ENCODE peak calls at places on chromosomes 7 and 10, in ten cellular contexts. One of them, this sample, is unnamed.

GRCh38 chr7:70477051-70478010 is 654.6 kb upstream of the GALNT17 start:
- DNase-seq in IMR-90: no peak
- DNase-seq in stimulated activated CD8-positive, alpha-beta memory T cell treated with anti-CD3 and anti-CD28 coated beads, Interleukin-15, amount 100 ng/mL, for 24 hours: no peak
- DNase-seq in iris pigment epithelial cell: peak; percentile 6
- DNase-seq in EL: no peak
- DNase-seq in B cell: no peak
- DNase-seq in activated T-cell treated with anti-CD3 and anti-CD28 coated beads, Interleukin-2, amount 50 U/mL, for 1 hour: no peak
- DNase-seq in hepatocyte: peak; percentile 18
- DNase-seq in central memory CD4-positive, alpha-beta T cell: no peak
- DNase-seq in activated T-helper 1 cell treated with Interleukin-2 at 50 U/mL for 16 hours: no peak
- DNase-seq in this sample: peak; percentile 82

GRCh38 chr10:13613519-13613918 is 26.8 kb downstream of the PRPF18 start:
- DNase-seq in central memory CD4-positive, alpha-beta T cell: no peak
- DNase-seq in stimulated activated CD8-positive, alpha-beta memory T cell treated with anti-CD3 and anti-CD28 coated beads, Interleukin-15, amount 100 ng/mL, for 24 hours: no peak
- DNase-seq in iris pigment epithelial cell: peak; percentile 55
- DNase-seq in activated T-helper 1 cell treated with Interleukin-2 at 50 U/mL for 16 hours: no peak
- DNase-seq in hepatocyte: peak; percentile 43
- DNase-seq in EL: peak; percentile 60
- DNase-seq in activated T-cell treated with anti-CD3 and anti-CD28 coated beads, Interleukin-2, amount 50 U/mL, for 1 hour: no peak
- DNase-seq in B cell: no peak
- DNase-seq in IMR-90: peak; percentile 68
- DNase-seq in this sample: peak; percentile 40

GRCh38 chr7:98418636-98419315 is 17.9 kb upstream of the BAIAP2L1 start:
- DNase-seq in activated T-helper 1 cell treated with Interleukin-2 at 50 U/mL for 16 hours: no peak
- DNase-seq in central memory CD4-positive, alpha-beta T cell: no peak
- DNase-seq in hepatocyte: peak; percentile 95
- DNase-seq in stimulated activated CD8-positive, alpha-beta memory T cell treated with anti-CD3 and anti-CD28 coated beads, Interleukin-15, amount 100 ng/mL, for 24 hours: no peak
- DNase-seq in B cell: no peak
- DNase-seq in activated T-cell treated with anti-CD3 and anti-CD28 coated beads, Interleukin-2, amount 50 U/mL, for 1 hour: no peak
- DNase-seq in iris pigment epithelial cell: peak; percentile 99
- DNase-seq in EL: peak; percentile 97
- DNase-seq in IMR-90: peak; percentile 98
- DNase-seq in this sample: peak; percentile 92

GRCh38 chr7:142813262-142813661 is 41.6 kb upstream of the EPHB6 start:
- DNase-seq in hepatocyte: peak; percentile 78
- DNase-seq in EL: peak; percentile 81
- DNase-seq in activated T-helper 1 cell treated with Interleukin-2 at 50 U/mL for 16 hours: no peak
- DNase-seq in IMR-90: peak; percentile 46
- DNase-seq in central memory CD4-positive, alpha-beta T cell: no peak
- DNase-seq in iris pigment epithelial cell: peak; percentile 82
- DNase-seq in B cell: no peak
- DNase-seq in stimulated activated CD8-positive, alpha-beta memory T cell treated with anti-CD3 and anti-CD28 coated beads, Interleukin-15, amount 100 ng/mL, for 24 hours: no peak
- DNase-seq in activated T-cell treated with anti-CD3 and anti-CD28 coated beads, Interleukin-2, amount 50 U/mL, for 1 hour: peak; percentile 36
- DNase-seq in this sample: peak; percentile 22

GRCh38 chr10:14670551-14671240 is 104.0 kb downstream of the FAM107B start:
- DNase-seq in central memory CD4-positive, alpha-beta T cell: no peak
- DNase-seq in iris pigment epithelial cell: peak; percentile 33
- DNase-seq in activated T-cell treated with anti-CD3 and anti-CD28 coated beads, Interleukin-2, amount 50 U/mL, for 1 hour: no peak
- DNase-seq in B cell: no peak
- DNase-seq in activated T-helper 1 cell treated with Interleukin-2 at 50 U/mL for 16 hours: no peak
- DNase-seq in EL: peak; percentile 45
- DNase-seq in hepatocyte: peak; percentile 58
- DNase-seq in IMR-90: peak; percentile 82
- DNase-seq in stimulated activated CD8-positive, alpha-beta memory T cell treated with anti-CD3 and anti-CD28 coated beads, Interleukin-15, amount 100 ng/mL, for 24 hours: no peak
- DNase-seq in this sample: no peak

GRCh38 chr7:101435461-101436225 is 73.0 kb downstream of the COL26A1 start:
- DNase-seq in iris pigment epithelial cell: no peak
- DNase-seq in activated T-helper 1 cell treated with Interleukin-2 at 50 U/mL for 16 hours: no peak
- DNase-seq in central memory CD4-positive, alpha-beta T cell: no peak
- DNase-seq in EL: no peak
- DNase-seq in IMR-90: no peak
- DNase-seq in hepatocyte: peak; percentile 33
- DNase-seq in B cell: no peak
- DNase-seq in activated T-cell treated with anti-CD3 and anti-CD28 coated beads, Interleukin-2, amount 50 U/mL, for 1 hour: no peak
- DNase-seq in stimulated activated CD8-positive, alpha-beta memory T cell treated with anti-CD3 and anti-CD28 coated beads, Interleukin-15, amount 100 ng/mL, for 24 hours: no peak
- DNase-seq in this sample: no peak

GRCh38 chr7:42868456-42868855 is 43.4 kb downstream of the C7orf25 start:
- DNase-seq in stimulated activated CD8-positive, alpha-beta memory T cell treated with anti-CD3 and anti-CD28 coated beads, Interleukin-15, amount 100 ng/mL, for 24 hours: no peak
- DNase-seq in activated T-cell treated with anti-CD3 and anti-CD28 coated beads, Interleukin-2, amount 50 U/mL, for 1 hour: no peak
- DNase-seq in B cell: no peak
- DNase-seq in central memory CD4-positive, alpha-beta T cell: no peak
- DNase-seq in IMR-90: no peak
- DNase-seq in iris pigment epithelial cell: no peak
- DNase-seq in EL: no peak
- DNase-seq in hepatocyte: no peak
- DNase-seq in activated T-helper 1 cell treated with Interleukin-2 at 50 U/mL for 16 hours: no peak
- DNase-seq in this sample: no peak

GRCh38 chr10:61814160-61814559 is 87.3 kb upstream of the ARID5B start:
- DNase-seq in iris pigment epithelial cell: no peak
- DNase-seq in activated T-helper 1 cell treated with Interleukin-2 at 50 U/mL for 16 hours: no peak
- DNase-seq in central memory CD4-positive, alpha-beta T cell: no peak
- DNase-seq in B cell: no peak
- DNase-seq in hepatocyte: no peak
- DNase-seq in EL: no peak
- DNase-seq in stimulated activated CD8-positive, alpha-beta memory T cell treated with anti-CD3 and anti-CD28 coated beads, Interleukin-15, amount 100 ng/mL, for 24 hours: no peak
- DNase-seq in activated T-cell treated with anti-CD3 and anti-CD28 coated beads, Interleukin-2, amount 50 U/mL, for 1 hour: no peak
- DNase-seq in IMR-90: no peak
- DNase-seq in this sample: no peak

GRCh38 chr10:117221156-117221711 is 19.7 kb upstream of the SLC18A2 start:
- DNase-seq in stimulated activated CD8-positive, alpha-beta memory T cell treated with anti-CD3 and anti-CD28 coated beads, Interleukin-15, amount 100 ng/mL, for 24 hours: no peak
- DNase-seq in IMR-90: peak; percentile 1
- DNase-seq in B cell: no peak
- DNase-seq in hepatocyte: peak; percentile 70
- DNase-seq in activated T-helper 1 cell treated with Interleukin-2 at 50 U/mL for 16 hours: no peak
- DNase-seq in EL: peak; percentile 8
- DNase-seq in central memory CD4-positive, alpha-beta T cell: no peak
- DNase-seq in iris pigment epithelial cell: no peak
- DNase-seq in activated T-cell treated with anti-CD3 and anti-CD28 coated beads, Interleukin-2, amount 50 U/mL, for 1 hour: no peak
- DNase-seq in this sample: peak; percentile 33

GRCh38 chr10:46528675-46529615 is 27.5 kb downstream of the GPRIN2 start:
- DNase-seq in central memory CD4-positive, alpha-beta T cell: no peak
- DNase-seq in activated T-cell treated with anti-CD3 and anti-CD28 coated beads, Interleukin-2, amount 50 U/mL, for 1 hour: peak; percentile 14
- DNase-seq in stimulated activated CD8-positive, alpha-beta memory T cell treated with anti-CD3 and anti-CD28 coated beads, Interleukin-15, amount 100 ng/mL, for 24 hours: no peak
- DNase-seq in hepatocyte: no peak
- DNase-seq in B cell: no peak
- DNase-seq in activated T-helper 1 cell treated with Interleukin-2 at 50 U/mL for 16 hours: no peak
- DNase-seq in IMR-90: no peak
- DNase-seq in EL: no peak
- DNase-seq in iris pigment epithelial cell: no peak
- DNase-seq in this sample: no peak

GRCh38 chr7:52794621-52795020 is 240.8 kb upstream of the POM121L12 start:
- DNase-seq in hepatocyte: no peak
- DNase-seq in central memory CD4-positive, alpha-beta T cell: no peak
- DNase-seq in stimulated activated CD8-positive, alpha-beta memory T cell treated with anti-CD3 and anti-CD28 coated beads, Interleukin-15, amount 100 ng/mL, for 24 hours: no peak
- DNase-seq in activated T-helper 1 cell treated with Interleukin-2 at 50 U/mL for 16 hours: no peak
- DNase-seq in iris pigment epithelial cell: no peak
- DNase-seq in EL: no peak
- DNase-seq in activated T-cell treated with anti-CD3 and anti-CD28 coated beads, Interleukin-2, amount 50 U/mL, for 1 hour: no peak
- DNase-seq in IMR-90: no peak
- DNase-seq in B cell: no peak
- DNase-seq in this sample: no peak

GRCh38 chr7:155418304-155418703 is 39.6 kb upstream of the EN2 start:
- DNase-seq in B cell: no peak
- DNase-seq in iris pigment epithelial cell: no peak
- DNase-seq in activated T-helper 1 cell treated with Interleukin-2 at 50 U/mL for 16 hours: no peak
- DNase-seq in IMR-90: no peak
- DNase-seq in central memory CD4-positive, alpha-beta T cell: no peak
- DNase-seq in hepatocyte: no peak
- DNase-seq in stimulated activated CD8-positive, alpha-beta memory T cell treated with anti-CD3 and anti-CD28 coated beads, Interleukin-15, amount 100 ng/mL, for 24 hours: no peak
- DNase-seq in EL: no peak
- DNase-seq in activated T-cell treated with anti-CD3 and anti-CD28 coated beads, Interleukin-2, amount 50 U/mL, for 1 hour: no peak
- DNase-seq in this sample: no peak

GRCh38 chr10:69387500-69387899 is 29.2 kb downstream of the TACR2 start:
- DNase-seq in stimulated activated CD8-positive, alpha-beta memory T cell treated with anti-CD3 and anti-CD28 coated beads, Interleukin-15, amount 100 ng/mL, for 24 hours: no peak
- DNase-seq in hepatocyte: no peak
- DNase-seq in IMR-90: no peak
- DNase-seq in activated T-cell treated with anti-CD3 and anti-CD28 coated beads, Interleukin-2, amount 50 U/mL, for 1 hour: no peak
- DNase-seq in iris pigment epithelial cell: no peak
- DNase-seq in activated T-helper 1 cell treated with Interleukin-2 at 50 U/mL for 16 hours: no peak
- DNase-seq in central memory CD4-positive, alpha-beta T cell: no peak
- DNase-seq in B cell: no peak
- DNase-seq in EL: no peak
- DNase-seq in this sample: no peak

GRCh38 chr10:36393800-36394199 is 731.6 kb upstream of the ANKRD30A start:
- DNase-seq in central memory CD4-positive, alpha-beta T cell: no peak
- DNase-seq in activated T-cell treated with anti-CD3 and anti-CD28 coated beads, Interleukin-2, amount 50 U/mL, for 1 hour: no peak
- DNase-seq in EL: no peak
- DNase-seq in IMR-90: no peak
- DNase-seq in B cell: no peak
- DNase-seq in stimulated activated CD8-positive, alpha-beta memory T cell treated with anti-CD3 and anti-CD28 coated beads, Interleukin-15, amount 100 ng/mL, for 24 hours: no peak
- DNase-seq in hepatocyte: no peak
- DNase-seq in iris pigment epithelial cell: peak; percentile 60
- DNase-seq in activated T-helper 1 cell treated with Interleukin-2 at 50 U/mL for 16 hours: no peak
- DNase-seq in this sample: no peak

GRCh38 chr7:29229946-29230345 is 35.4 kb downstream of the CHN2 start:
- DNase-seq in EL: no peak
- DNase-seq in activated T-helper 1 cell treated with Interleukin-2 at 50 U/mL for 16 hours: no peak
- DNase-seq in iris pigment epithelial cell: no peak
- DNase-seq in hepatocyte: no peak
- DNase-seq in IMR-90: no peak
- DNase-seq in activated T-cell treated with anti-CD3 and anti-CD28 coated beads, Interleukin-2, amount 50 U/mL, for 1 hour: no peak
- DNase-seq in central memory CD4-positive, alpha-beta T cell: no peak
- DNase-seq in stimulated activated CD8-positive, alpha-beta memory T cell treated with anti-CD3 and anti-CD28 coated beads, Interleukin-15, amount 100 ng/mL, for 24 hours: no peak
- DNase-seq in B cell: no peak
- DNase-seq in this sample: no peak

GRCh38 chr10:79384773-79385391 is 37.6 kb downstream of the PPIF start:
- DNase-seq in central memory CD4-positive, alpha-beta T cell: no peak
- DNase-seq in stimulated activated CD8-positive, alpha-beta memory T cell treated with anti-CD3 and anti-CD28 coated beads, Interleukin-15, amount 100 ng/mL, for 24 hours: no peak
- DNase-seq in activated T-helper 1 cell treated with Interleukin-2 at 50 U/mL for 16 hours: no peak
- DNase-seq in iris pigment epithelial cell: no peak
- DNase-seq in activated T-cell treated with anti-CD3 and anti-CD28 coated beads, Interleukin-2, amount 50 U/mL, for 1 hour: no peak
- DNase-seq in B cell: no peak
- DNase-seq in EL: no peak
- DNase-seq in IMR-90: no peak
- DNase-seq in hepatocyte: no peak
- DNase-seq in this sample: no peak

GRCh38 chr10:37619336-37619735 is 238.1 kb downstream of the ZNF248 start:
- DNase-seq in iris pigment epithelial cell: no peak
- DNase-seq in hepatocyte: no peak
- DNase-seq in B cell: no peak
- DNase-seq in activated T-helper 1 cell treated with Interleukin-2 at 50 U/mL for 16 hours: no peak
- DNase-seq in activated T-cell treated with anti-CD3 and anti-CD28 coated beads, Interleukin-2, amount 50 U/mL, for 1 hour: no peak
- DNase-seq in stimulated activated CD8-positive, alpha-beta memory T cell treated with anti-CD3 and anti-CD28 coated beads, Interleukin-15, amount 100 ng/mL, for 24 hours: no peak
- DNase-seq in EL: no peak
- DNase-seq in central memory CD4-positive, alpha-beta T cell: no peak
- DNase-seq in IMR-90: no peak
- DNase-seq in this sample: no peak

GRCh38 chr10:78401882-78402367 is 368.3 kb downstream of the RPS24 start:
- DNase-seq in IMR-90: no peak
- DNase-seq in EL: no peak
- DNase-seq in activated T-helper 1 cell treated with Interleukin-2 at 50 U/mL for 16 hours: no peak
- DNase-seq in stimulated activated CD8-positive, alpha-beta memory T cell treated with anti-CD3 and anti-CD28 coated beads, Interleukin-15, amount 100 ng/mL, for 24 hours: no peak
- DNase-seq in central memory CD4-positive, alpha-beta T cell: no peak
- DNase-seq in iris pigment epithelial cell: no peak
- DNase-seq in B cell: no peak
- DNase-seq in activated T-cell treated with anti-CD3 and anti-CD28 coated beads, Interleukin-2, amount 50 U/mL, for 1 hour: no peak
- DNase-seq in hepatocyte: peak; percentile 45
- DNase-seq in this sample: no peak

GRCh38 chr10:44307691-44308090 is 77.2 kb downstream of the CXCL12 start:
- DNase-seq in IMR-90: no peak
- DNase-seq in EL: no peak
- DNase-seq in iris pigment epithelial cell: no peak
- DNase-seq in activated T-helper 1 cell treated with Interleukin-2 at 50 U/mL for 16 hours: no peak
- DNase-seq in B cell: no peak
- DNase-seq in activated T-cell treated with anti-CD3 and anti-CD28 coated beads, Interleukin-2, amount 50 U/mL, for 1 hour: no peak
- DNase-seq in central memory CD4-positive, alpha-beta T cell: no peak
- DNase-seq in stimulated activated CD8-positive, alpha-beta memory T cell treated with anti-CD3 and anti-CD28 coated beads, Interleukin-15, amount 100 ng/mL, for 24 hours: no peak
- DNase-seq in hepatocyte: no peak
- DNase-seq in this sample: no peak

GRCh38 chr10:103455235-103455634 is 3.1 kb upstream of the CALHM2 start:
- DNase-seq in stimulated activated CD8-positive, alpha-beta memory T cell treated with anti-CD3 and anti-CD28 coated beads, Interleukin-15, amount 100 ng/mL, for 24 hours: no peak
- DNase-seq in iris pigment epithelial cell: no peak
- DNase-seq in IMR-90: no peak
- DNase-seq in EL: no peak
- DNase-seq in activated T-cell treated with anti-CD3 and anti-CD28 coated beads, Interleukin-2, amount 50 U/mL, for 1 hour: no peak
- DNase-seq in B cell: no peak
- DNase-seq in activated T-helper 1 cell treated with Interleukin-2 at 50 U/mL for 16 hours: no peak
- DNase-seq in hepatocyte: no peak
- DNase-seq in central memory CD4-positive, alpha-beta T cell: no peak
- DNase-seq in this sample: no peak

GRCh38 chr10:21754410-21755011 is 220.5 kb downstream of the MLLT10 start:
- DNase-seq in activated T-helper 1 cell treated with Interleukin-2 at 50 U/mL for 16 hours: no peak
- DNase-seq in EL: peak; percentile 6
- DNase-seq in activated T-cell treated with anti-CD3 and anti-CD28 coated beads, Interleukin-2, amount 50 U/mL, for 1 hour: no peak
- DNase-seq in stimulated activated CD8-positive, alpha-beta memory T cell treated with anti-CD3 and anti-CD28 coated beads, Interleukin-15, amount 100 ng/mL, for 24 hours: no peak
- DNase-seq in iris pigment epithelial cell: no peak
- DNase-seq in hepatocyte: peak; percentile 62
- DNase-seq in B cell: no peak
- DNase-seq in central memory CD4-positive, alpha-beta T cell: no peak
- DNase-seq in IMR-90: no peak
- DNase-seq in this sample: no peak

GRCh38 chr10:102261196-102261595 is 15.9 kb downstream of the GBF1 start:
- DNase-seq in iris pigment epithelial cell: no peak
- DNase-seq in central memory CD4-positive, alpha-beta T cell: no peak
- DNase-seq in B cell: no peak
- DNase-seq in activated T-helper 1 cell treated with Interleukin-2 at 50 U/mL for 16 hours: no peak
- DNase-seq in stimulated activated CD8-positive, alpha-beta memory T cell treated with anti-CD3 and anti-CD28 coated beads, Interleukin-15, amount 100 ng/mL, for 24 hours: no peak
- DNase-seq in hepatocyte: no peak
- DNase-seq in IMR-90: no peak
- DNase-seq in EL: no peak
- DNase-seq in activated T-cell treated with anti-CD3 and anti-CD28 coated beads, Interleukin-2, amount 50 U/mL, for 1 hour: no peak
- DNase-seq in this sample: no peak

GRCh38 chr10:1253476-1254353 is 197.5 kb downstream of the WDR37 start:
- DNase-seq in central memory CD4-positive, alpha-beta T cell: no peak
- DNase-seq in activated T-helper 1 cell treated with Interleukin-2 at 50 U/mL for 16 hours: no peak
- DNase-seq in B cell: no peak
- DNase-seq in stimulated activated CD8-positive, alpha-beta memory T cell treated with anti-CD3 and anti-CD28 coated beads, Interleukin-15, amount 100 ng/mL, for 24 hours: no peak
- DNase-seq in activated T-cell treated with anti-CD3 and anti-CD28 coated beads, Interleukin-2, amount 50 U/mL, for 1 hour: no peak
- DNase-seq in iris pigment epithelial cell: no peak
- DNase-seq in EL: no peak
- DNase-seq in hepatocyte: no peak
- DNase-seq in IMR-90: no peak
- DNase-seq in this sample: no peak

GRCh38 chr7:130421685-130422084 is 19.1 kb downstream of the CEP41 start:
- DNase-seq in iris pigment epithelial cell: peak; percentile 67
- DNase-seq in B cell: no peak
- DNase-seq in activated T-cell treated with anti-CD3 and anti-CD28 coated beads, Interleukin-2, amount 50 U/mL, for 1 hour: no peak
- DNase-seq in stimulated activated CD8-positive, alpha-beta memory T cell treated with anti-CD3 and anti-CD28 coated beads, Interleukin-15, amount 100 ng/mL, for 24 hours: no peak
- DNase-seq in central memory CD4-positive, alpha-beta T cell: no peak
- DNase-seq in hepatocyte: no peak
- DNase-seq in EL: no peak
- DNase-seq in IMR-90: peak; percentile 37
- DNase-seq in activated T-helper 1 cell treated with Interleukin-2 at 50 U/mL for 16 hours: no peak
- DNase-seq in this sample: peak; percentile 30

This sample was measured in renal cortical epithelial cell.